ENCODE peak calls at places on chromosomes 16 and 17, in ten cellular contexts. I is H9; F is fibroblast of pulmonary artery; O is activated T-cell treated with anti-CD3 and anti-CD28 coated beads, Interleukin-2, amount 50 U/mL, for 72 hours; U is T-cell; K is mucosa of descending colon; C is nephron progenitor cell; J is IMR-90; L is stimulated activated CD8-positive, alpha-beta memory T cell treated with anti-CD3 and anti-CD28 coated beads, Interleukin-15, amount 100 ng/mL, for 24 hours; Z is HTR-8/SVneo. W is an unnamed sample.

GRCh38 chr17:75845933-75846700 is 1.9 kb upstream of the UNC13D start:
- DNase-seq in I (peak), F (no peak), O (no peak), U (no peak), K (peak), C (no peak), J (no peak), L (no peak), Z (no peak), W (no peak)

GRCh38 chr16:87635541-87636049 is 33.3 kb downstream of the JPH3 start:
- DNase-seq in I (peak), F (peak), O (peak), U (peak), K (peak), C (peak), J (peak), L (peak), Z (peak), W (peak)

GRCh38 chr16:57986196-57986595 is 14.3 kb downstream of the ZNF319 start:
- DNase-seq in I (no peak), F (no peak), O (no peak), U (no peak), K (peak), C (no peak), J (no peak), L (no peak), Z (no peak), W (no peak)

GRCh38 chr16:21952793-21953540 is at the start of gene UQCRC2:
- DNase-seq in I (peak), F (peak), O (peak), U (peak), K (peak), C (peak), J (peak), L (peak), Z (peak), W (peak)

GRCh38 chr17:43759836-43760235 is 1.2 kb upstream of the SOST start:
- DNase-seq in I (no peak), F (no peak), O (no peak), U (no peak), K (no peak), C (no peak), J (no peak), L (no peak), Z (no peak), W (no peak)

GRCh38 chr16:11076259-11077018 is 132.1 kb downstream of the CLEC16A start:
- DNase-seq in I (no peak), F (no peak), O (peak), U (peak), K (no peak), C (peak), J (peak), L (no peak), Z (no peak), W (no peak)

GRCh38 chr16:86791287-86792074 is 213.1 kb downstream of the FOXL1 start:
- DNase-seq in I (no peak), F (no peak), O (no peak), U (no peak), K (no peak), C (no peak), J (no peak), L (no peak), Z (no peak), W (no peak)

GRCh38 chr17:40926341-40926740 is 11.1 kb downstream of the KRT23 start:
- DNase-seq in I (peak), F (no peak), O (no peak), U (no peak), K (no peak), C (no peak), J (no peak), L (no peak), Z (no peak), W (no peak)

GRCh38 chr16:53967172-53967571 is 263.2 kb downstream of the FTO start:
- DNase-seq in I (no peak), F (no peak), O (no peak), U (no peak), K (no peak), C (no peak), J (no peak), L (no peak), Z (no peak), W (no peak)

GRCh38 chr17:81976332-81977210 is 858 bp upstream of the ASPSCR1 start:
- DNase-seq in I (peak), F (no peak), O (peak), U (no peak), K (peak), C (no peak), J (no peak), L (peak), Z (no peak), W (no peak)

GRCh38 chr17:1111599-1112443 is 68.0 kb downstream of the ABR start:
- DNase-seq in I (no peak), F (no peak), O (no peak), U (no peak), K (peak), C (no peak), J (no peak), L (no peak), Z (peak), W (peak)